ENCODE peak calls at places on chromosome 12, in six cellular contexts. O is IMR-90, P is A549, K is cardiac muscle cell, L is HepG2, Z is GM23338. Q is an unnamed sample.

GRCh38 chr12:81086342-81086741 is 8.5 kb downstream of the ACSS3 start:
- DNase-seq in O (no peak), P (no peak), K (peak; percentile 25), L (peak; percentile 89), Z (peak; percentile 52), Q (no peak)

GRCh38 chr12:68425998-68426397 is 93.8 kb upstream of the MDM1 start:
- DNase-seq in O (peak; percentile 92), P (no peak), K (peak; percentile 86), L (no peak), Z (no peak), Q (no peak)

GRCh38 chr12:113479578-113480335 is 8.1 kb upstream of the LHX5 start:
- DNase-seq in O (peak; percentile 20), P (no peak), K (peak; percentile 57), L (peak; percentile 12), Z (peak; percentile 92), Q (peak; percentile 42)

GRCh38 chr12:116864371-116865160 is 16.7 kb downstream of the HRK start:
- DNase-seq in O (peak; percentile 87), P (peak; percentile 53), K (peak; percentile 49), L (peak; percentile 46), Z (no peak), Q (no peak)

GRCh38 chr12:16939871-16940306 is 333.9 kb upstream of the LMO3 start:
- DNase-seq in O (peak; percentile 8), P (peak; percentile 94), K (peak; percentile 57), L (peak; percentile 80), Z (peak; percentile 93), Q (no peak)

GRCh38 chr12:29088611-29089219 is 60.4 kb upstream of the FAR2 start:
- DNase-seq in O (peak; percentile 16), P (peak; percentile 4), K (peak; percentile 57), L (peak; percentile 1), Z (peak; percentile 59), Q (no peak)

GRCh38 chr12:42323856-42324255 is 2.0 kb downstream of the ZCRB1 start:
- DNase-seq in O (no peak), P (no peak), K (no peak), L (no peak), Z (no peak), Q (no peak)

GRCh38 chr12:119592232-119592631 is 1.3 kb upstream of the TMEM233 start:
- DNase-seq in O (no peak), P (no peak), K (peak; percentile 25), L (no peak), Z (no peak), Q (no peak)

GRCh38 chr12:69240625-69240984 is 1.2 kb downstream of the CPSF6 start:
- DNase-seq in O (peak; percentile 11), P (peak; percentile 25), K (peak; percentile 15), L (no peak), Z (peak; percentile 49), Q (no peak)

GRCh38 chr12:51926718-51927117 is 19.4 kb downstream of the ACVRL1 start:
- DNase-seq in O (peak; percentile 42), P (peak; percentile 71), K (peak; percentile 66), L (peak; percentile 23), Z (peak; percentile 74), Q (no peak)

GRCh38 chr12:111753144-111753881 is 13.4 kb upstream of the ALDH2 start:
- DNase-seq in O (peak; percentile 61), P (peak; percentile 63), K (peak; percentile 82), L (peak; percentile 53), Z (peak; percentile 81), Q (peak; percentile 70)

GRCh38 chr12:120820885-120821510 is 83.2 kb downstream of the SPPL3 start:
- DNase-seq in O (no peak), P (no peak), K (no peak), L (no peak), Z (no peak), Q (no peak)

GRCh38 chr12:57832966-57833365 is 13.6 kb downstream of the CTDSP2 start:
- DNase-seq in O (no peak), P (no peak), K (no peak), L (no peak), Z (peak; percentile 22), Q (no peak)

GRCh38 chr12:6229224-6229748 is 29.1 kb downstream of the CD9 start:
- DNase-seq in O (no peak), P (no peak), K (no peak), L (no peak), Z (no peak), Q (no peak)
- H3K4me1 ChIP-seq in O (peaks cover 37% of the 10 kb centered on the region), P (peaks cover 9% of the 10 kb centered on the region), K (peaks cover 31% of the 10 kb centered on the region), L (peaks cover 98% of the 10 kb centered on the region), Z (peaks cover 15% of the 10 kb centered on the region), Q (no peaks in the 10 kb centered on the region)

GRCh38 chr12:108837680-108838079 is 19.7 kb downstream of the SSH1 start:
- DNase-seq in O (no peak), P (no peak), K (no peak), L (no peak), Z (no peak), Q (no peak)

GRCh38 chr12:108837239-108837638 is 20.1 kb downstream of the SSH1 start:
- DNase-seq in O (no peak), P (no peak), K (no peak), L (no peak), Z (no peak), Q (no peak)

GRCh38 chr12:108839011-108839889 is 18.1 kb downstream of the SSH1 start:
- DNase-seq in O (peak; percentile 58), P (no peak), K (peak; percentile 73), L (no peak), Z (no peak), Q (no peak)

GRCh38 chr12:108839890-108840230 is 17.5 kb downstream of the SSH1 start:
- DNase-seq in O (no peak), P (no peak), K (no peak), L (no peak), Z (no peak), Q (no peak)

DNA sequence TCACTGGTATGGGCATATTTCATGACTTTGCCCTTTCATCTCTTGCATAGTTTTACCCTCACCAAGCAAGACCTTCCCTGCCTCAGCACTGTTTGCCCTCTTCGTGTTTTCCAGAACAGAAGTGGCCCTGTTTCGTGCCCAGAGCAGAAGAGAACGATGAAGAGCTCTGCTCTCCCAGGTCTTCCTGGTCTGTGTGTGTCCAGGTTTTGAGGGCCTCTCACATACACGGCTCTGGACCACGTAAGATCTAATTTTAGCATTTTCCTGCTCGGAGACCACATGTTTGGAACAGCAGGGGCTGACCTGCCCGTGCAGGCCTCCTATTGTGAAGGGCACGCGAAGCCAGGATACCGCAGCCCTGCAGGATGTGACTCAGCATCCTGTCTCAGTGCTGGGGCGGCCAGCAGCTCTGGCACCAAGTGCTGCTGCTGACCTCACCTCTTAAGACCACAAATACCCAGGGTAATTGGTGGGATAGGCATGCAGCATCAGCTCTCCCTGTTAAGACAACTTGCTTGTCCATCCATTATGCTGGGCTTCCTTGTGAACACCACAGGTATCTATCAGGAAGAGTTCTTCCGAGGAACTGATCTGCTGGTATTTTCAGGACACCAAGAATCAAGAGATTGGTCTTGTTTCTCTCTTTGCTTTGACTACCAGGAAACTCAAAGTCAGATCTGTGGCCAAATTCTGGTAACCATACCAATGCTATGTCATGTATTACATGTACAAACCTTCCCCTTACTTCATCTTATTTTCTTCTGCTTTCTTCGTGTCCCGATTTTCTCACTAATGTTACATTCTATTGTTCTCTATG is 19.0 kb downstream of the SSH1 start:
- DNase-seq in O (peak; percentile 100), P (peak; percentile 99), K (peak; percentile 100), L (peak; percentile 80), Z (peak; percentile 61), Q (peak; percentile 87)
- H3K4me1 ChIP-seq in O (peaks cover 48% of the 10 kb centered on the region), P (peaks cover 67% of the 10 kb centered on the region), K (peaks cover 33% of the 10 kb centered on the region), L (peaks cover 27% of the 10 kb centered on the region), Z (peaks cover 19% of the 10 kb centered on the region), Q (peaks cover 10% of the 10 kb centered on the region)

GRCh38 chr12:24850486-24850885 is 98.4 kb downstream of the BCAT1 start:
- DNase-seq in O (no peak), P (no peak), K (no peak), L (no peak), Z (no peak), Q (no peak)

GRCh38 chr12:24853094-24853493 is 95.8 kb downstream of the BCAT1 start:
- DNase-seq in O (no peak), P (no peak), K (no peak), L (no peak), Z (no peak), Q (no peak)

GRCh38 chr12:24851341-24851740 is 97.6 kb downstream of the BCAT1 start:
- DNase-seq in O (no peak), P (no peak), K (no peak), L (no peak), Z (no peak), Q (no peak)

GRCh38 chr12:24852420-24852819 is 96.5 kb downstream of the BCAT1 start:
- DNase-seq in O (no peak), P (no peak), K (no peak), L (no peak), Z (no peak), Q (no peak)

DNA sequence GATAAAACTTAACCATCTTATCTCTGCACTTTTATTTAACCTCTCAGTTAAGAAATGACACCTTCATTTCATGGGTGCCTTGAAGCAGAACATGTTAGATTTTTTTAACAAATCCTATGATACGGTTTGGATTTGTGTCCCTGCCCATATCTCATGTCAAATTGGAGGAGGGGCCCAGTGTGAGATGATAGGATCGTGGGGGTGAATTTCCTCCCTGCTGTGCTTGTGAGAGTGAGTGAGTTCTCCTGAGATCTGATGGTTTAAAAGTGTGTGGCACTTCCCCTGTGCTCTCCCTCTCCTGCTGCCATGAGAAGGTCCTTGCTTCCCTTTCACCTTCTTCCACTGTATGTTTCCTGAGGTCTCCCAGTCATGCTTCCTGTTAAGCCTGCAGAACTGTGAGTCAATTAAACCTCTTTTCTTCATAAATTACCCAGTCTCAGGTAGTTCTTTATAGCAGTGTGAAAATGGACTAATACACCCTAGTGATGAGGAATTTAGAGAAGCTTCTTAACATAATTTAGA is 97.0 kb downstream of the BCAT1 start:
- DNase-seq in O (no peak), P (no peak), K (no peak), L (no peak), Z (no peak), Q (no peak)
- H3K4me1 ChIP-seq in O (peaks cover 9% of the 10 kb centered on the region), P (peaks cover 4% of the 10 kb centered on the region), K (no peaks in the 10 kb centered on the region), L (no peaks in the 10 kb centered on the region), Z (peaks cover 10% of the 10 kb centered on the region), Q (no peaks in the 10 kb centered on the region)

GRCh38 chr12:107372229-107372658 is 278.9 kb upstream of the CRY1 start:
- DNase-seq in O (peak; percentile 27), P (no peak), K (peak; percentile 58), L (no peak), Z (no peak), Q (no peak)
- H3K4me1 ChIP-seq in O (no peaks in the 10 kb centered on the region), P (peaks cover 75% of the 10 kb centered on the region), K (no peaks in the 10 kb centered on the region), L (peaks cover 31% of the 10 kb centered on the region), Z (peaks cover 23% of the 10 kb centered on the region), Q (no peaks in the 10 kb centered on the region)

GRCh38 chr12:19161251-19161650 is 31.7 kb downstream of the PLEKHA5 start:
- DNase-seq in O (no peak), P (no peak), K (no peak), L (no peak), Z (no peak), Q (no peak)
- H3K4me1 ChIP-seq in O (peaks cover 3% of the 10 kb centered on the region), P (no peaks in the 10 kb centered on the region), K (peaks cover 8% of the 10 kb centered on the region), L (no peaks in the 10 kb centered on the region), Z (peaks cover 16% of the 10 kb centered on the region), Q (peaks cover 14% of the 10 kb centered on the region)

DNA sequence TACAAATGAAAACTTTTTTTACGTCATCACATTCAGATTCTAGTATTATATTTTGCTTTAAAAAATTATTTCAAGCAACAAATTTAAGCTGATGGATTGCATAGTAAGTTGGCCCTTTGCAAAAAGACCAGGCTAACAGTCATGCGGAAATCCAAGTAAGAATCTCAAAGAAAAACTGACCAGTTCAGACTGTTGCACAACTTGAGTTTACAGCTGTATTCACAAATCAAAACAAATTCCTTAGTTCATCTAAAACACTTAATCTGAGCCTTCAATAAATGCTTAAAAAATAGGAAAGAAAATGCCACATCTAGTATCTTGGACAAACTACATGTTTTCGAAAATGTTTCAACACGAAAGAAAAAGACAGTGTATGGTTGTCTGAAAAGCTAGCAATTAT is 847 bp downstream of the CCDC59 start:
- DNase-seq in O (no peak), P (no peak), K (no peak), L (no peak), Z (no peak), Q (no peak)
- H3K4me1 ChIP-seq in O (no peaks in the 10 kb centered on the region), P (peaks cover 13% of the 10 kb centered on the region), K (peaks cover 14% of the 10 kb centered on the region), L (peaks cover 30% of the 10 kb centered on the region), Z (peaks cover 19% of the 10 kb centered on the region), Q (peaks cover 23% of the 10 kb centered on the region)

Q was measured in right lobe of liver.